ENCODE peak calls at places on chromosomes 6 and 20, in ten cellular contexts. Y is body of pancreas, Q is tibial nerve, T is Peyer's patch, A is colonic mucosa, N is fibroblast of mammary gland, H is HepG2, P is mucosa of descending colon, V is RWPE2, K is astrocyte of the spinal cord. Z is an unnamed sample.

GRCh38 chr6:146028250-146028789 is 542 bp upstream of the GRM1 start:
- DNase-seq in Y (peak; percentile 73), Q (no peak), T (no peak), A (peak; percentile 44), N (peak; percentile 52), H (peak; percentile 36), P (peak; percentile 77), V (peak; percentile 61), K (peak; percentile 63), Z (peak; percentile 57)

GRCh38 chr6:115064680-115065079 is 721.9 kb upstream of the HS3ST5 start:
- DNase-seq in Y (no peak), Q (no peak), T (no peak), A (no peak), N (no peak), H (no peak), P (no peak), V (no peak), K (no peak), Z (no peak)

GRCh38 chr20:34579191-34579661 is 20.7 kb downstream of the MAP1LC3A start:
- DNase-seq in Y (peak; percentile 29), Q (peak; percentile 35), T (no peak), A (peak; percentile 85), N (peak; percentile 83), H (peak; percentile 45), P (peak; percentile 85), V (peak; percentile 98), K (peak; percentile 82), Z (peak; percentile 85)

GRCh38 chr6:30888472-30889137 is 4.3 kb downstream of the DDR1 start:
- DNase-seq in Y (no peak), Q (no peak), T (no peak), A (no peak), N (peak; percentile 65), H (no peak), P (no peak), V (no peak), K (peak; percentile 31), Z (peak; percentile 35)

GRCh38 chr20:11797161-11797560 is 120.5 kb upstream of the BTBD3 start:
- DNase-seq in Y (no peak), Q (no peak), T (no peak), A (no peak), N (peak; percentile 30), H (no peak), P (no peak), V (no peak), K (no peak), Z (no peak)

GRCh38 chr20:34065260-34065659 is 46.8 kb downstream of the EIF2S2 start:
- DNase-seq in Y (peak; percentile 40), Q (no peak), T (no peak), A (no peak), N (peak; percentile 81), H (no peak), P (no peak), V (no peak), K (peak; percentile 45), Z (peak; percentile 66)

GRCh38 chr6:109308018-109308492 is 74.2 kb downstream of the CD164 start:
- DNase-seq in Y (peak; percentile 93), Q (peak; percentile 23), T (no peak), A (peak; percentile 87), N (peak; percentile 98), H (peak; percentile 31), P (peak; percentile 74), V (no peak), K (peak; percentile 13), Z (peak; percentile 79)

GRCh38 chr6:30821862-30822784 is 62.2 kb upstream of the DDR1 start:
- DNase-seq in Y (no peak), Q (no peak), T (no peak), A (no peak), N (peak; percentile 51), H (peak; percentile 70), P (peak; percentile 62), V (no peak), K (no peak), Z (no peak)

GRCh38 chr20:8228315-8228714 is 96.2 kb downstream of the PLCB1 start:
- DNase-seq in Y (peak; percentile 58), Q (no peak), T (no peak), A (no peak), N (no peak), H (no peak), P (no peak), V (no peak), K (no peak), Z (no peak)

DNA sequence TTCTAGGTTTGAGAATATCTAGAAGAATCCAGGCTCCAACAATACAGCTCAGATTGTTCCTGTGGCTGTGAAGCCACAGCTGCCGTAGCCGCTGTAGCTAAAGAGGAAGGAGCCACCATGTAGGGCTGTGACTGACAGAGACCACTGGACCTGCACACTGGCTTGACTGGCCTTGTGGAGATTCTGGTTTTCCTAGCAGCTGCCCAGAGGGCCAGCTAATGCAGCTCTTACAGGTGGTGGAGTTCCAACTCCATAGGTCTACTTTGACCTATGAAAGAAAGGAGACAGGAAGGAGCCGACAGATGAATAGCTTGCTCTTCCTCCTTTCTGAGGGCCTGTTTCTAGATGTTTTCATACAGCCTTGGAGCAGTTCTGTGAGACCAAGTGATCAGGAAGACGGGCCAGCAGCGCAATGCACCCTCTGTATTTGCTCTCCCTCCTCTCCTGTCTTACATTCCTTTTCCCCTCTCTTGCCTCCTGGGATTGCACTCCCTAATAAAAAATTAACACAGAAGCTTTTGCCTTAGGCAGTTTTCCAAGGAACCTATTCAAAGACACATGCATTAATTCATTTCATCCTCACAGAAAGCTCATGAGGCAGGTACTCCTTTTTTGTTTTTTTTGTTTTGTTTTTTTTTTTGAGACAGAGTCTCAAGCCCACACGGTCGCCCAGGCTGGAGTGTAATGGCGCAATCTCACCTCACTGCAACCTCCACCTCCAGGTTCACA is 51.8 kb upstream of the MYB start:
- DNase-seq in Y (no peak), Q (no peak), T (peak; percentile 26), A (no peak), N (no peak), H (no peak), P (no peak), V (no peak), K (no peak), Z (no peak)
- H3K4me3 ChIP-seq in Y (no peak overlapping the region), Q (no peak overlapping the region), T (no peak overlapping the region), A (no peak overlapping the region), N (no peak overlapping the region), H (no peak overlapping the region), P (no peak overlapping the region), V (no peak overlapping the region), K (no peak overlapping the region), Z (no peak overlapping the region)

DNA sequence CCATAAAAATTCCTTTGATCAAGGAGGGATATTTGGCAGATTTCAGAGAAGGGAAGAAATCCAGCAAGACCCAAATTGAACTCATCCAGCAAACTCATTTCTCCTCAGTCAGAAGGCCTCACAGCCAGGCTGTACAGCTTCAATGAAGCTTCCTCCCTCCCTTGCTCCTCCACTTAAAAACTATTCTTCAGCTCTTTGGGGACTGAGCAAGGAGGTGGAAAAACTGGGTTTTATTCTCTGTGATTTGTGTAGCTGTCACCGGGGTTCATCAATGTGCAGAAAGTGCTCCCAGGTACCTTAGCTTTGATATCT is 158.7 kb upstream of the ZNF184 start:
- DNase-seq in Y (no peak), Q (no peak), T (no peak), A (no peak), N (no peak), H (no peak), P (no peak), V (no peak), K (no peak), Z (no peak)
- H3K4me3 ChIP-seq in Y (no peak overlapping the region), Q (no peak overlapping the region), T (no peak overlapping the region), A (no peak overlapping the region), N (no peak overlapping the region), H (no peak overlapping the region), P (no peak overlapping the region), V (peak overlapping the region; percentile 54), K (no peak overlapping the region), Z (peak overlapping the region; percentile 67)

GRCh38 chr20:57065646-57066045 is 200.8 kb downstream of the BMP7 start:
- DNase-seq in Y (no peak), Q (no peak), T (no peak), A (no peak), N (no peak), H (no peak), P (no peak), V (peak; percentile 15), K (peak; percentile 25), Z (no peak)
- H3K4me3 ChIP-seq in Y (no peak overlapping the region), Q (no peak overlapping the region), T (no peak overlapping the region), A (no peak overlapping the region), N (no peak overlapping the region), H (no peak overlapping the region), P (no peak overlapping the region), V (no peak overlapping the region), K (no peak overlapping the region), Z (no peak overlapping the region)

GRCh38 chr6:37516920-37517405 is 17.3 kb upstream of the CCDC167 start:
- DNase-seq in Y (no peak), Q (no peak), T (no peak), A (no peak), N (peak; percentile 3), H (no peak), P (no peak), V (no peak), K (no peak), Z (no peak)
- H3K4me3 ChIP-seq in Y (no peak overlapping the region), Q (no peak overlapping the region), T (no peak overlapping the region), A (no peak overlapping the region), N (no peak overlapping the region), H (peak overlapping the region; percentile 15), P (no peak overlapping the region), V (no peak overlapping the region), K (no peak overlapping the region), Z (no peak overlapping the region)

GRCh38 chr20:47500554-47500953 is 1.1 kb upstream of the NCOA3 start:
- DNase-seq in Y (no peak), Q (no peak), T (no peak), A (no peak), N (no peak), H (no peak), P (no peak), V (peak; percentile 37), K (no peak), Z (no peak)
- H3K4me3 ChIP-seq in Y (no peak overlapping the region), Q (no peak overlapping the region), T (no peak overlapping the region), A (no peak overlapping the region), N (no peak overlapping the region), H (peak overlapping the region; percentile 100), P (no peak overlapping the region), V (no peak overlapping the region), K (no peak overlapping the region), Z (peak overlapping the region; percentile 91)

GRCh38 chr6:27287751-27288135 is 24.3 kb downstream of the POM121L2 start:
- DNase-seq in Y (no peak), Q (no peak), T (no peak), A (no peak), N (no peak), H (no peak), P (no peak), V (no peak), K (no peak), Z (no peak)
- H3K4me3 ChIP-seq in Y (peak overlapping the region; percentile 5), Q (no peak overlapping the region), T (no peak overlapping the region), A (no peak overlapping the region), N (peak overlapping the region; percentile 29), H (peak overlapping the region; percentile 20), P (no peak overlapping the region), V (peak overlapping the region; percentile 33), K (no peak overlapping the region), Z (peak overlapping the region; percentile 45)

GRCh38 chr6:111748247-111748647 is 125.0 kb downstream of the FYN start:
- DNase-seq in Y (no peak), Q (no peak), T (peak; percentile 57), A (no peak), N (no peak), H (no peak), P (no peak), V (no peak), K (no peak), Z (no peak)
- H3K4me3 ChIP-seq in Y (no peak overlapping the region), Q (no peak overlapping the region), T (no peak overlapping the region), A (no peak overlapping the region), N (no peak overlapping the region), H (no peak overlapping the region), P (no peak overlapping the region), V (no peak overlapping the region), K (no peak overlapping the region), Z (no peak overlapping the region)